ENCODE peak calls at places on chromosomes 5 and 9, in ten cellular contexts. X is A673, V is lung, P is neuronal stem cell, D is sigmoid colon, N is neural progenitor cell, W is HepG2, Q is brain microvascular endothelial cell, T is heart left ventricle, J is tibial nerve. R is an unnamed sample. For H3K36me3, the result is how much of the 10 kb centered on the place peaks cover.

GRCh38 chr5:180097163-180097894 is 25.8 kb upstream of the RNF130 start:
- DNase-seq in X (no peak), V (no peak), P (no peak), D (no peak), N (no peak), W (no peak), Q (no peak), T (no peak), J (no peak), R (no peak)

GRCh38 chr5:62144395-62145022 is 161.5 kb upstream of the KIF2A start:
- DNase-seq in X (peak), V (peak), P (no peak), D (no peak), N (no peak), W (no peak), Q (no peak), T (no peak), J (no peak), R (no peak)

GRCh38 chr5:153005711-153006110 is 484.8 kb upstream of the GRIA1 start:
- DNase-seq in X (no peak), V (no peak), P (no peak), D (no peak), N (no peak), W (no peak), Q (no peak), T (no peak), J (no peak), R (no peak)

GRCh38 chr9:127976943-127977871 is 3.6 kb downstream of the EEIG1 start:
- DNase-seq in X (no peak), V (no peak), P (no peak), D (no peak), N (no peak), W (no peak), Q (no peak), T (peak), J (no peak), R (peak)

GRCh38 chr9:25003686-25004085 is 458.0 kb upstream of the IZUMO3 start:
- DNase-seq in X (no peak), V (no peak), P (no peak), D (no peak), N (peak), W (peak), Q (no peak), T (no peak), J (no peak), R (no peak)

GRCh38 chr9:91659529-91660294 is 236.1 kb upstream of the NFIL3 start:
- DNase-seq in X (peak), V (no peak), P (peak), D (no peak), N (peak), W (no peak), Q (peak), T (no peak), J (no peak), R (no peak)

GRCh38 chr9:111961575-111961974 is 65.0 kb downstream of the UGCG start:
- DNase-seq in X (peak), V (peak), P (no peak), D (no peak), N (no peak), W (no peak), Q (peak), T (no peak), J (no peak), R (no peak)

GRCh38 chr9:110842976-110843375 is 174.4 kb downstream of the MUSK start:
- DNase-seq in X (no peak), V (no peak), P (no peak), D (no peak), N (no peak), W (no peak), Q (no peak), T (no peak), J (no peak), R (no peak)

GRCh38 chr9:108963459-108964143 is 29.4 kb downstream of the ABITRAM start:
- DNase-seq in X (peak), V (no peak), P (no peak), D (no peak), N (no peak), W (no peak), Q (peak), T (peak), J (no peak), R (no peak)

GRCh38 chr9:72807765-72808445 is 144.9 kb downstream of the ALDH1A1 start:
- DNase-seq in X (peak), V (no peak), P (no peak), D (no peak), N (no peak), W (peak), Q (no peak), T (no peak), J (no peak), R (no peak)

GRCh38 chr9:135040892-135041291 is 46.6 kb upstream of the OLFM1 start:
- DNase-seq in X (no peak), V (no peak), P (no peak), D (peak), N (no peak), W (no peak), Q (no peak), T (no peak), J (no peak), R (peak)

GRCh38 chr5:16906255-16906654 is 29.8 kb downstream of the MYO10 start:
- DNase-seq in X (no peak), V (no peak), P (no peak), D (no peak), N (no peak), W (no peak), Q (no peak), T (no peak), J (no peak), R (no peak)

GRCh38 chr5:2530609-2531008 is 220.9 kb downstream of the IRX2 start:
- DNase-seq in X (no peak), V (no peak), P (no peak), D (no peak), N (no peak), W (no peak), Q (no peak), T (no peak), J (no peak), R (no peak)

GRCh38 chr9:127980056-127980705 is 608 bp downstream of the EEIG1 start:
- DNase-seq in X (peak), V (no peak), P (peak), D (peak), N (peak), W (no peak), Q (no peak), T (peak), J (no peak), R (peak)

GRCh38 chr9:117470455-117470854 is 55.6 kb upstream of the ASTN2 start:
- DNase-seq in X (no peak), V (no peak), P (no peak), D (no peak), N (no peak), W (no peak), Q (no peak), T (no peak), J (no peak), R (peak)

GRCh38 chr5:144032375-144032774 is 138.1 kb downstream of the YIPF5 start:
- DNase-seq in X (peak), V (no peak), P (no peak), D (no peak), N (no peak), W (no peak), Q (no peak), T (peak), J (no peak), R (no peak)

GRCh38 chr9:127569819-127570401 is 42.2 kb upstream of the STXBP1 start:
- DNase-seq in X (no peak), V (peak), P (no peak), D (no peak), N (no peak), W (no peak), Q (no peak), T (no peak), J (no peak), R (peak)

GRCh38 chr5:32679218-32679617 is 31.9 kb upstream of the NPR3 start:
- DNase-seq in X (peak), V (no peak), P (no peak), D (no peak), N (no peak), W (no peak), Q (no peak), T (no peak), J (no peak), R (no peak)

GRCh38 chr9:3672399-3672798 is 146.6 kb upstream of the RFX3 start:
- DNase-seq in X (no peak), V (no peak), P (no peak), D (no peak), N (no peak), W (no peak), Q (no peak), T (no peak), J (no peak), R (no peak)

GRCh38 chr5:43555895-43556606 is 826 bp downstream of the PAIP1 start:
- DNase-seq in X (peak), V (peak), P (peak), D (peak), N (peak), W (peak), Q (peak), T (peak), J (peak), R (peak)

GRCh38 chr5:43623048-43623447 is 20.1 kb downstream of the NNT start:
- DNase-seq in X (no peak), V (no peak), P (no peak), D (no peak), N (no peak), W (no peak), Q (no peak), T (no peak), J (no peak), R (no peak)

GRCh38 chr9:18606281-18606680 is 132.3 kb downstream of the ADAMTSL1 start:
- DNase-seq in X (no peak), V (no peak), P (no peak), D (no peak), N (no peak), W (no peak), Q (no peak), T (no peak), J (no peak), R (no peak)

GRCh38 chr9:126024581-126025230 is 277.5 kb downstream of the PBX3 start:
- DNase-seq in X (no peak), V (no peak), P (no peak), D (no peak), N (no peak), W (no peak), Q (no peak), T (peak), J (no peak), R (no peak)

GRCh38 chr5:125695994-125696679 is 727.1 kb upstream of the GRAMD2B start:
- DNase-seq in X (no peak), V (no peak), P (no peak), D (no peak), N (no peak), W (no peak), Q (no peak), T (no peak), J (no peak), R (no peak)

GRCh38 chr9:127370651-127371648 is 26.0 kb upstream of the SLC2A8 start:
- DNase-seq in X (no peak), V (no peak), P (no peak), D (no peak), N (no peak), W (no peak), Q (no peak), T (no peak), J (no peak), R (no peak)

DNA sequence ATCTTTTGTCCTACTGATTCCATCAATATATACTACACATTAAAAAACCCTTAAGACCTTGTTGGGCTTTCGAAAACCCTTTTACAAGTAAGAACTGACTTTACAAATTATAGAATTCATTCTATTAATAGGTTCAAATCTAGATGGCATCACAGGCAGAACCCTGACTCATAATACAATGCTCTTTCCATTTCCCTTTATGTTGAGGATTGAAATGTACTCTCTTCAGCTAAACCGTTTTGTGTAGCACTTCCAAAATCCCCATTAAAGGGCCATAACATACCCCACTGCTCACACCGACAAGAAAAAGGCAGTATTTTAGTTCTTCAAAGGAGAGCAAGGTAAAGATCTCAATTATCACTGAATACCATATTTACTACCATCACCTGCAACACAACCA is 11.1 kb downstream of the CSNK1A1 start:
- DNase-seq in X (no peak), V (no peak), P (no peak), D (no peak), N (no peak), W (no peak), Q (no peak), T (no peak), J (no peak), R (no peak)
- H3K36me3 ChIP-seq in X (half or more), V (under half), P (under half), D (under half), N (under half), W (under half), Q (half or more), T (half or more), J (under half), R (half or more)

DNA sequence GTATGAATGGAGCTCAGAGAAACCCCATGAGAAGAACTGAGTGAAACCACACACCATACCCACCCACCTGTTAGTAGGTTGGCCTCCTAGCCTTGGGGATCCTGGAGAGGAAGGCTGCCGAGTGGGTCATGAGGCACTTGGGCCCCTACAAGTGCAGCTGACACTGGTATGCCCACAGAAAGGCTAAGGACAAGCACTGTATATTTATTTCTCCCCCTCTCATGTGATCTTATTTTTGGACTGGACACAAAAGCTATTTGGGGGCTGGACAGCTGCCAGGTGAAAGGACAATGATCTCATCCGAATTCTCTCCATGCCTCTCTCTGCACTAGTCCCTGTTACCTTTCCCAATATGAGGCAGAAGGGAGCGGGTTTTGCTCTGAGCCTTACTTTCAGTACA is 12.0 kb upstream of the FGF1 start:
- DNase-seq in X (peak), V (no peak), P (no peak), D (peak), N (no peak), W (no peak), Q (peak), T (peak), J (no peak), R (peak)
- H3K4me3 ChIP-seq in X (peak), V (no peak), P (no peak), D (no peak), N (no peak), W (no peak), Q (no peak), T (peak), J (no peak), R (peak)

DNA sequence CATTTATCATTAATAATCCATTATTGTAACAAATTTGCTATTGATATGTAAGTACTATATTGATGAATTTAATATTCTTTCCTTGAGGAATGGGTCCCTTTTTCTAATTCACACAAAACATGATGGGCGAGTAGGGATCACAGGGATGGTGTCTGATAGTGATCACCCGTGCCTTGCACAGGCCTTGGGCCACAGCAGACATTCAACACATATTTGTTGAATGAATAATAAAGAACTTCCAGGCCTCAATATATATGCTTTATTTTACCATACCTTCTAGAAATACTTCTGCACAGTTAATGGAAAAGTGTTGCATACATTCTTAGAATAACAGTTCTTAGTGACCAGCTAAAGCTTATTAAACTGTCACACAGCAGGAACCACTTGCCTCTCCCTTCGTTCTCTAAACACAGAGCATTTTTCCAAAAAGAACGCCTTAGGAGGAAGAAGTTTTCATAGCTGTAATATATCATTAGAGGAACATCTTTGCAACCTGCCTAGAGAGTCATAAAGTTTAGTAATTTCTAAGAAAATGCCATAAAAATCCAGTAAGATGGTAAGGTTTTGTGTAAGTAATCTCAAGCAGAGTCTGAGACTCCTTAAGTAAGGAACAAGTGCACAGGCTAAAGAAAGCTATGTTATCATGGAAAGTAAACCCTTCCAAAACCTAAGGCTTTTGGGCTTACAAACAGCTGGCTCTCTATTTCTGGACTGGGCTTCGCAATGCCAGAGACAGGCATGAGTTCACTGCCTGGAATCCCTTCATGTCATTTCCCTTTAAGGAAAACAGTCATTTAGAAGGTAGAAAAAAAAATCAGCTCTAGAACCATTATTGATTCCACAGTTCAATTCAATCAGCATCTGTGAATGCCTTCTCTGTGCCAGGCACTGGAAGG is 17.7 kb downstream of the TTLL11 start:
- DNase-seq in X (no peak), V (no peak), P (no peak), D (no peak), N (no peak), W (no peak), Q (peak), T (no peak), J (no peak), R (no peak)
- H3K27ac ChIP-seq in X (no peak), V (no peak), P (no peak), D (peak), N (no peak), W (no peak), Q (no peak), T (no peak), J (no peak), R (no peak)

GRCh38 chr9:130624154-130624553 is 40.2 kb upstream of the PRDM12 start:
- DNase-seq in X (no peak), V (no peak), P (no peak), D (no peak), N (no peak), W (peak), Q (no peak), T (no peak), J (no peak), R (no peak)
- H3K36me3 ChIP-seq in X (half or more), V (under half), P (under half), D (half or more), N (under half), W (half or more), Q (half or more), T (half or more), J (half or more), R (half or more)

GRCh38 chr5:40478766-40479165 is 200.9 kb upstream of the PTGER4 start:
- DNase-seq in X (no peak), V (no peak), P (no peak), D (no peak), N (no peak), W (no peak), Q (no peak), T (no peak), J (no peak), R (no peak)

GRCh38 chr5:40477856-40478546 is 201.7 kb upstream of the PTGER4 start:
- DNase-seq in X (no peak), V (no peak), P (no peak), D (peak), N (no peak), W (no peak), Q (peak), T (no peak), J (no peak), R (no peak)

GRCh38 chr5:40479939-40480338 is 199.8 kb upstream of the PTGER4 start:
- DNase-seq in X (no peak), V (no peak), P (no peak), D (no peak), N (no peak), W (no peak), Q (no peak), T (no peak), J (no peak), R (no peak)

GRCh38 chr5:40481226-40481625 is 198.5 kb upstream of the PTGER4 start:
- DNase-seq in X (no peak), V (no peak), P (no peak), D (no peak), N (no peak), W (no peak), Q (no peak), T (no peak), J (no peak), R (no peak)

GRCh38 chr5:40480392-40480791 is 199.3 kb upstream of the PTGER4 start:
- DNase-seq in X (no peak), V (no peak), P (no peak), D (no peak), N (no peak), W (no peak), Q (no peak), T (no peak), J (no peak), R (no peak)
- H3K4me3 ChIP-seq in X (no peak), V (no peak), P (no peak), D (no peak), N (no peak), W (no peak), Q (no peak), T (no peak), J (no peak), R (no peak)

GRCh38 chr9:121942866-121943265 is 150.2 kb downstream of the TTLL11 start:
- DNase-seq in X (no peak), V (no peak), P (no peak), D (no peak), N (no peak), W (no peak), Q (no peak), T (no peak), J (no peak), R (no peak)
- H3K27ac ChIP-seq in X (no peak), V (no peak), P (no peak), D (no peak), N (no peak), W (no peak), Q (no peak), T (no peak), J (no peak), R (no peak)

GRCh38 chr9:120544441-120544840 is 35.5 kb downstream of the CDK5RAP2 start:
- DNase-seq in X (no peak), V (no peak), P (no peak), D (no peak), N (no peak), W (no peak), Q (no peak), T (no peak), J (peak), R (no peak)
- H3K36me3 ChIP-seq in X (half or more), V (under half), P (under half), D (under half), N (under half), W (half or more), Q (under half), T (half or more), J (half or more), R (under half)

R was measured in osteoblast.